ENCODE peak calls at places on chromosome 13, in four cellular contexts. I, G, K and H are unnamed samples.

GRCh38 chr13:48749144-48749543 is 95.4 kb downstream of the CYSLTR2 start:
- DNase-seq in I (no peak), G (no peak), K (no peak), H (no peak)

GRCh38 chr13:50679321-50679720 is 164.2 kb downstream of the DLEU7 start:
- DNase-seq in I (no peak), G (no peak), K (no peak), H (no peak)

GRCh38 chr13:97810152-97810551 is 143.3 kb upstream of the IPO5 start:
- DNase-seq in I (no peak), G (peak), K (no peak), H (peak)

GRCh38 chr13:48412100-48412556 is 785 bp downstream of the LPAR6 start:
- DNase-seq in I (no peak), G (no peak), K (no peak), H (no peak)

GRCh38 chr13:41601718-41602445 is 144.5 kb downstream of the RGCC start:
- DNase-seq in I (no peak), G (no peak), K (no peak), H (no peak)

GRCh38 chr13:61900033-61900432 is 484.4 kb upstream of the PCDH20 start:
- DNase-seq in I (no peak), G (no peak), K (no peak), H (no peak)

GRCh38 chr13:50275392-50276063 is 260.3 kb downstream of the KCNRG start:
- DNase-seq in I (no peak), G (peak), K (no peak), H (no peak)

GRCh38 chr13:75359266-75359665 is 122.7 kb downstream of the TBC1D4 start:
- DNase-seq in I (no peak), G (no peak), K (no peak), H (peak)

GRCh38 chr13:104014803-104015645 is 948.8 kb upstream of the SLC10A2 start:
- DNase-seq in I (no peak), G (no peak), K (no peak), H (no peak)

GRCh38 chr13:42477588-42478190 is 96.3 kb upstream of the TNFSF11 start:
- DNase-seq in I (no peak), G (no peak), K (no peak), H (no peak)

GRCh38 chr13:22744688-22745452 is 435.9 kb upstream of the SGCG start:
- DNase-seq in I (peak), G (no peak), K (no peak), H (peak)

GRCh38 chr13:97660488-97661086 is 226.6 kb downstream of the RAP2A start:
- DNase-seq in I (no peak), G (no peak), K (no peak), H (no peak)

GRCh38 chr13:94454906-94455305 is 24.6 kb downstream of the DCT start:
- DNase-seq in I (no peak), G (no peak), K (no peak), H (no peak)

GRCh38 chr13:70311175-70311574 is 202.9 kb upstream of the KLHL1 start:
- DNase-seq in I (no peak), G (no peak), K (no peak), H (no peak)

GRCh38 chr13:102960959-102961358 is 105.3 kb downstream of the SLC10A2 start:
- DNase-seq in I (no peak), G (no peak), K (no peak), H (no peak)

GRCh38 chr13:42883142-42883541 is 101.8 kb downstream of the FAM216B start:
- DNase-seq in I (no peak), G (no peak), K (no peak), H (no peak)

GRCh38 chr13:37289212-37289935 is 183.9 kb upstream of the CSNK1A1L start:
- DNase-seq in I (no peak), G (no peak), K (no peak), H (no peak)

GRCh38 chr13:99655351-99656091 is 154.2 kb downstream of the TM9SF2 start:
- DNase-seq in I (no peak), G (peak), K (no peak), H (peak)

GRCh38 chr13:41622545-41623429 is 165.4 kb downstream of the RGCC start:
- DNase-seq in I (no peak), G (no peak), K (no peak), H (no peak)

GRCh38 chr13:60329221-60329983 is 67.6 kb upstream of the TDRD3 start:
- DNase-seq in I (peak), G (peak), K (peak), H (peak)

GRCh38 chr13:112619730-112620639 is 32.0 kb upstream of the TUBGCP3 start:
- DNase-seq in I (peak), G (no peak), K (no peak), H (peak)

GRCh38 chr13:53159439-53159838 is 130.8 kb downstream of the OLFM4 start:
- DNase-seq in I (no peak), G (no peak), K (no peak), H (no peak)

GRCh38 chr13:26320766-26321165 is 66.8 kb downstream of the CDK8 start:
- DNase-seq in I (no peak), G (no peak), K (no peak), H (no peak)

GRCh38 chr13:89695343-89696257 is 1651.9 kb upstream of the MIR17HG start:
- DNase-seq in I (peak), G (peak), K (peak), H (peak)

GRCh38 chr13:112072531-112073244 is 5.7 kb downstream of the SOX1 start:
- DNase-seq in I (no peak), G (no peak), K (no peak), H (no peak)

GRCh38 chr13:87295636-87296035 is 375.5 kb upstream of the SLITRK5 start:
- DNase-seq in I (no peak), G (no peak), K (no peak), H (no peak)

GRCh38 chr13:113822956-113823744 is 40.7 kb downstream of the GAS6 start:
- DNase-seq in I (no peak), G (no peak), K (no peak), H (no peak)

DNA sequence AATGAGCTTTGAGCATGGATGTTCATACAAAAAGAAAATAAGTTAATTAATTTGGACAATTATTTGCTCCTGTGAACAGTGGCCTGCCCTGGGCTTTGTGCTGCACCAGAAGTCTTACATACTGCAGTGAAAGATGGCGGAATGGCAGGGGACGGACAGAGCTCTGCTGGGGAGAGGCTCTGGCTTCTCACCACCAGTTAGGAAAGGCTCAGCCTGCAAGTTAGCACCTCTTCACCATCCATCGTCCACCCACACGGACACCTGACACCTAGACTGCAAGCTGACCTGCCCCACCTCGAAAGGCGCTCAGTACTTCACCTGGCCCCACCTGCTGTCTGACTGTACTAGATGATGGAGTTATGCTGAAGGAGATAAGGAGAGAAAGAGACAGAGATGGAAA is 203.9 kb upstream of the IRS2 start:
- DNase-seq in I (no peak), G (no peak), K (no peak), H (no peak)
- TF ChIP-seq TCF7L2 in I (no peak), G (no peak), K (no peak), H (no peak)

GRCh38 chr13:32443111-32443510 is 15.2 kb upstream of the N4BP2L1 start:
- DNase-seq in I (peak), G (peak), K (no peak), H (peak)
- TF ChIP-seq CTCF in I (peak), G (peak), K (peak), H (peak)

DNA sequence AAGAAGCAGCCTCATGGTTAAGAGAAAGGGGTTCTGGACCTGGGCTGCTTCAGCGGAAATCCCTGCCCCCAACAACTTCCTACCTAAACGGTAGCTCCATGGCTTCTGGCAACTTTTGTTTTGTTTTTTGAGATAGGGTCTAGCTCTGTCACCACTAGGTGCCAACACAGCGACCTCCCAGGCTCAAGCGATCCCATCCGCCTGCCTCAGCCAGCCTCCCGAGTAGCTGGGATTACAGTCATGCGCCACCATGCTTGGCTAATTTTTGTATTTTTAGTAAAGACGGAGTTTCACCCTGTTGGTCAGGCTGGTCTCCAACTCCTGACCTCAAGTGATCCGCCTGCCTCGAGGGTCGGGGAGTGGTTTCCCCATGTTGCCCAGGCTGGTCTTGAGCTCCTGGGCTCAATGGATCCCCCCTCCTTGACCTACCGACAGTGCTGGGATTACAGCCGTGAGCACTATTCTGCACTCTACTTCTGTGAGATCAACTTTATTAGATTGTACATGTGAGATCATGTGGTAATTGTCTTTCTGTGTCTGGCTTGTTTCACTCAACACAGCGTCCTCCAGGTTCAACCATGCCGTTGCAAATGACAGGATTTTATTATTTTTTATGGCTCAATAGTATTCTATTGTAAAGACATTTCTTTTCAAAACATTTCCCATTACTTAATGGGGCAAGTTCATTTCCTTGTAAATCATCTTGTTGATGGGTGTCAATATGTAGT is 1.3 kb upstream of the OBI1 start:
- DNase-seq in I (no peak), G (peak), K (no peak), H (no peak)
- TF ChIP-seq TCF7L2 in I (no peak), G (no peak), K (no peak), H (no peak)

GRCh38 chr13:20702945-20703784 is at the start of gene IL17D:
- DNase-seq in I (peak), G (no peak), K (no peak), H (no peak)
- TF ChIP-seq CTCF in I (no peak), G (no peak), K (no peak), H (no peak)

DNA sequence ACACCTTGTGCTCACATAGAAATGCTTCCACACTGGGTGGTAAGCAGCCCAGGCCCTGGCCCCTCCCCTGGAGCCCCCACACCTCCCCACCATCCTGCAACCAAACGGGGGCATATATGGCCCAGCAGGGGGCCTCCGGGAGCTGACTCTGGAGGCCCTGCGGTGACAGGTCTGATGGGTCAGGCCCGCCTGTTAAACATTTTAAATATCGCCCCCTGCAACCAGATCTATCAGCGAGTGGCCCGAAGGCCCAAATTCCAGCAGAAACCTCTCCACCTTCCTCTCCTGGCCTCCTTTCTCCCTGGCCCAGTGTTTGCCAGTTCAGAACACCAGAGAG is 48.0 kb upstream of the KATNAL1 start:
- DNase-seq in I (peak), G (peak), K (no peak), H (no peak)
- TF ChIP-seq TCF7L2 in I (no peak), G (no peak), K (no peak), H (no peak)

DNA sequence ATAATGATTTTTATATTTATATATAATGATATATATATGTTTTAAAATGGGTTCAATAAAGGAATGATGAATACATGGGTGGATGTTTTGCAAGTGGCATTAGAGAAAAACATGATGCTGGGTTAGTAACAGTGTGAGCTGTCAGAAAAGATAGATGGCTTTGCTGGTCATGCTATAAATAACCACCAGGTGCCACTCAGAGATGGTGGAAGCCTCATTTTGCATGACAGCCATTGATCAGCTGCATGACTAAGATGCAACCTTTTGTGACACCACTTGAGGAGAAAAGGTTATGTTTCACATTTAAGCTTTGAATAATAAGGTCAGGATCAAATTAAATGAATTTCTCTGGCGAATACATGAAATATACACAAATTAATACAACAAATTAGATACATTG is 737.7 kb downstream of the PCDH9 start:
- DNase-seq in I (peak), G (peak), K (no peak), H (peak)
- TF ChIP-seq CTCF in I (peak), G (peak), K (peak), H (peak)

GRCh38 chr13:45786293-45786920 is 65.1 kb downstream of the SIAH3 start:
- DNase-seq in I (no peak), G (no peak), K (no peak), H (no peak)
- TF ChIP-seq TCF7L2 in I (no peak), G (no peak), K (no peak), H (peak)

GRCh38 chr13:39415403-39415802 is 187.6 kb downstream of the LHFPL6 start:
- DNase-seq in I (no peak), G (no peak), K (no peak), H (peak)

GRCh38 chr13:39417643-39418042 is 185.3 kb downstream of the LHFPL6 start:
- DNase-seq in I (no peak), G (no peak), K (no peak), H (no peak)

GRCh38 chr13:39418424-39418823 is 184.6 kb downstream of the LHFPL6 start:
- DNase-seq in I (no peak), G (no peak), K (no peak), H (no peak)

GRCh38 chr13:39419068-39419467 is 183.9 kb downstream of the LHFPL6 start:
- DNase-seq in I (no peak), G (no peak), K (no peak), H (no peak)

DNA sequence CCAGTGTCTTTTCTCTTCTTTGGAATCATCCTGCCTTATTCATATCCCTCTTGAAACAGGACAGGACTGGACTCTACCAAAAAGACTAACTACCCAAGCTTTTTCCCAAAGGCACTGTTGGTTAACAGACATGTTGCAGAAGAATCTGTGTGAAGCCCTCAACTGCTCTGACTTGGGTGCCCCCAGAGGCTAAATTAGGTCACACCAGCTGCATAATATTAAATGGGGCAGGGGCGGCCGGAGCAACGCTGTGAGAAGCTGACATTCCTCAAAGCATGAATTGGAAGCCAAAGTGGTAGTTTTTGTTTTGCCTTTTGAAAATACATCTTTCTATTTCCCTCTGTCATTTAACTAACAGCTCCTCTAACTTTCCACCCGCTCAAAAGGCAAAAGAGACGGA is 185.9 kb downstream of the LHFPL6 start:
- DNase-seq in I (peak), G (no peak), K (no peak), H (no peak)
- TF ChIP-seq CTCF in I (no peak), G (no peak), K (peak), H (no peak)

GRCh38 chr13:24271231-24271610 is 38.2 kb upstream of the C1QTNF9 start:
- DNase-seq in I (no peak), G (no peak), K (no peak), H (no peak)

GRCh38 chr13:24270639-24271131 is 38.7 kb upstream of the C1QTNF9 start:
- DNase-seq in I (no peak), G (peak), K (no peak), H (no peak)

GRCh38 chr13:24269803-24270202 is 39.6 kb upstream of the C1QTNF9 start:
- DNase-seq in I (no peak), G (no peak), K (no peak), H (no peak)

GRCh38 chr13:24272452-24273161 is 36.8 kb upstream of the C1QTNF9 start:
- DNase-seq in I (no peak), G (no peak), K (no peak), H (no peak)

GRCh38 chr13:24271611-24272451 is 37.5 kb upstream of the C1QTNF9 start:
- DNase-seq in I (no peak), G (peak), K (no peak), H (no peak)
- TF ChIP-seq TCF7L2 in I (no peak), G (no peak), K (no peak), H (no peak)